ENCODE peak calls at places on chromosomes 13 and 19, in four cellular contexts. B is DMS153; J is non-pigmented ciliary epithelial cell; P is activated CD4-positive, alpha-beta T cell treated with anti-CD3 and anti-CD28 coated beads, Interleukin-2, amount 50 U/mL, for 1 hour. F is an unnamed sample.

GRCh38 chr13:75181906-75182305 is 300.1 kb downstream of the TBC1D4 start:
- DNase-seq in B (no peak), J (peak; percentile 83), P (no peak), F (no peak)

GRCh38 chr13:20989883-20990282 is 71.5 kb downstream of the LATS2 start:
- DNase-seq in B (no peak), J (no peak), P (no peak), F (no peak)

GRCh38 chr13:66751691-66752090 is 478.4 kb downstream of the PCDH9 start:
- DNase-seq in B (no peak), J (no peak), P (no peak), F (no peak)

GRCh38 chr13:41700790-41701310 is 243.5 kb downstream of the RGCC start:
- DNase-seq in B (no peak), J (no peak), P (no peak), F (no peak)

GRCh38 chr13:99572131-99572530 is 70.9 kb downstream of the TM9SF2 start:
- DNase-seq in B (no peak), J (no peak), P (no peak), F (no peak)

GRCh38 chr19:21568816-21569496 is 63.6 kb downstream of the ZNF429 start:
- DNase-seq in B (peak; percentile 98), J (peak; percentile 66), P (peak; percentile 60), F (peak; percentile 63)

GRCh38 chr19:2854849-2855248 is 12.3 kb upstream of the ZNF556 start:
- DNase-seq in B (no peak), J (no peak), P (no peak), F (no peak)

GRCh38 chr19:947707-948533 is 22.1 kb downstream of the ARID3A start:
- DNase-seq in B (no peak), J (no peak), P (no peak), F (no peak)

GRCh38 chr19:16262618-16263017 is 62.0 kb upstream of the KLF2 start:
- DNase-seq in B (peak; percentile 4), J (no peak), P (no peak), F (no peak)

GRCh38 chr13:81872581-81872980 is 1531.7 kb upstream of the SPRY2 start:
- DNase-seq in B (peak; percentile 26), J (no peak), P (no peak), F (no peak)

GRCh38 chr19:17244618-17245534 is 843 bp downstream of the NR2F6 start:
- DNase-seq in B (no peak), J (no peak), P (no peak), F (no peak)

GRCh38 chr13:106011600-106011999 is 523.9 kb downstream of the EFNB2 start:
- DNase-seq in B (no peak), J (no peak), P (no peak), F (no peak)

GRCh38 chr19:44750713-44751112 is 2.2 kb downstream of the BCL3 start:
- DNase-seq in B (no peak), J (no peak), P (no peak), F (no peak)

GRCh38 chr13:32314271-32314967 is 744 bp downstream of the ZAR1L start:
- DNase-seq in B (no peak), J (no peak), P (no peak), F (no peak)

GRCh38 chr13:103066991-103067390 is 774 bp upstream of the SLC10A2 start:
- DNase-seq in B (no peak), J (no peak), P (no peak), F (no peak)

GRCh38 chr13:84744203-84744602 is 861.9 kb upstream of the SLITRK1 start:
- DNase-seq in B (no peak), J (no peak), P (no peak), F (no peak)

GRCh38 chr13:46121597-46122163 is 16.8 kb upstream of the CPB2 start:
- DNase-seq in B (no peak), J (no peak), P (no peak), F (no peak)

GRCh38 chr13:71864981-71865857 is 1.8 kb downstream of the DACH1 start:
- DNase-seq in B (no peak), J (no peak), P (no peak), F (no peak)

GRCh38 chr13:29901714-29902631 is 51.6 kb upstream of the UBL3 start:
- DNase-seq in B (no peak), J (peak; percentile 98), P (peak; percentile 8), F (peak; percentile 40)

GRCh38 chr13:99356216-99357089 is 49.3 kb upstream of the GPR183 start:
- DNase-seq in B (no peak), J (peak; percentile 70), P (peak; percentile 55), F (no peak)

GRCh38 chr19:38224014-38224862 is at the start of gene DPF1:
- DNase-seq in B (peak; percentile 29), J (no peak), P (peak; percentile 29), F (no peak)